ENCODE peak calls at places on chromosomes 12 and 14, in six cellular contexts. N is fibroblast of pulmonary artery, Z is uterus, K is A549, O is tibial artery, Y is cardiac fibroblast. E is an unnamed sample.

GRCh38 chr12:116662612-116663144 is 75.2 kb downstream of the SPRING1 start:
- DNase-seq in Y (no peak), K (no peak), Z (no peak), O (no peak), N (no peak), E (no peak)

GRCh38 chr12:45914090-45914489 is 76.3 kb downstream of the SCAF11 start:
- DNase-seq in K (no peak), Z (no peak), Y (peak; percentile 77), N (peak; percentile 48), O (no peak), E (peak; percentile 18)

GRCh38 chr12:101634724-101635123 is 40.0 kb downstream of the MYBPC1 start:
- DNase-seq in Z (no peak), Y (no peak), N (no peak), O (no peak), K (no peak), E (no peak)

GRCh38 chr12:1936406-1937320 is 18.2 kb upstream of the CACNA2D4 start:
- DNase-seq in O (peak; percentile 63), N (peak; percentile 58), K (peak; percentile 13), Z (peak; percentile 60), Y (peak; percentile 50), E (peak; percentile 40)

GRCh38 chr14:41925409-41925808 is 318.7 kb downstream of the LRFN5 start:
- DNase-seq in N (peak; percentile 59), O (no peak), Y (peak; percentile 8), Z (no peak), K (no peak), E (peak; percentile 5)

GRCh38 chr14:22070119-22070982 is 396.7 kb upstream of the OR4E1 start:
- DNase-seq in Y (no peak), O (no peak), K (no peak), Z (no peak), N (peak; percentile 4), E (no peak)

GRCh38 chr12:14928946-14929345 is 9.4 kb downstream of the ERP27 start:
- DNase-seq in Z (no peak), K (no peak), Y (no peak), N (peak; percentile 41), O (no peak), E (no peak)

GRCh38 chr12:109020750-109021380 is at the start of gene SVOP:
- DNase-seq in Z (peak; percentile 54), K (peak; percentile 71), N (peak; percentile 85), Y (peak; percentile 78), O (peak; percentile 37), E (peak; percentile 68)

GRCh38 chr12:91562476-91562875 is 379.9 kb upstream of the DCN start:
- DNase-seq in Z (no peak), K (no peak), N (no peak), Y (no peak), O (no peak), E (no peak)

GRCh38 chr12:25186788-25187397 is 8.1 kb downstream of the DNAI7 start:
- DNase-seq in O (no peak), K (no peak), Z (no peak), N (no peak), Y (no peak), E (peak; percentile 78)

GRCh38 chr14:73426877-73427276 is 31.5 kb downstream of the NUMB start:
- DNase-seq in K (no peak), O (no peak), N (peak; percentile 50), Z (no peak), Y (peak; percentile 73), E (peak; percentile 8)

GRCh38 chr12:104295954-104296353 is 7.6 kb upstream of the EID3 start:
- DNase-seq in Z (no peak), K (no peak), O (no peak), N (no peak), Y (no peak), E (no peak)

GRCh38 chr12:122423258-122424165 is 1.0 kb upstream of the CLIP1 start:
- DNase-seq in N (peak; percentile 53), Y (peak; percentile 45), Z (no peak), K (no peak), O (no peak), E (no peak)

GRCh38 chr12:40055227-40055579 is 50.7 kb downstream of the SLC2A13 start:
- DNase-seq in O (no peak), Z (no peak), N (peak; percentile 16), K (no peak), Y (peak; percentile 17), E (no peak)

DNA sequence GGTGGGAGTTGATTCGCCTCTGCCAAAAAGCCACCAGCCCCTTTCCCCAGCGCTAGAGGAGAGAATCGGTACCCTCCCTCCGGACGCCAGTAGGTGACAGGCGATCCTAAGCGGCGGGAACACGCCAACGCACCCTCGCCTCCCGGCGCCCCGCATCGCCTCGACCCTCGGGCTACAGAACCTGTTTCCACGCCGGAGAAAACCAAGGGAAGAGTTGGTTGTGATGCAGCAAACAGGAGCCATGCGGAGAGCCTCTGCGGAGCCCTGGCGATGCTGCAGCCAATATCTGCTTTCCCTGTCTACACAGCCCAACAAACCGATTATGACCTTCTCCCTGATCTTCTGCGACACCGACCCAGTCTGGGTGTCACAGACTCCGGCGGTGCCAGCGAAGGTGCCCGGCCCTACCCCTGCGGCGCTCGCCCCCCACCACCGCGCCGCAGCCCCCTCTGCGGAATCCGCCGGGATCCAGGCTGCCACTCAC is 523 bp downstream of the PRICKLE1 start:
- DNase-seq in K (peak; percentile 41), N (peak; percentile 38), Z (peak; percentile 45), O (peak; percentile 29), Y (peak; percentile 41), E (no peak)
- TF ChIP-seq CTCF in K (peak; percentile 50), N (peak; percentile 53), Z (peak; percentile 27), O (peak; percentile 41), Y (peak; percentile 51), E (peak; percentile 63)

GRCh38 chr14:36506732-36507614 is 13.1 kb downstream of the NKX2-1 start:
- DNase-seq in O (no peak), Y (no peak), N (no peak), K (no peak), Z (no peak), E (no peak)

GRCh38 chr14:36510078-36510799 is 9.8 kb downstream of the NKX2-1 start:
- DNase-seq in Z (no peak), Y (no peak), N (no peak), K (no peak), O (no peak), E (no peak)

GRCh38 chr14:36507847-36508417 is 12.1 kb downstream of the NKX2-1 start:
- DNase-seq in Y (no peak), Z (no peak), O (no peak), N (no peak), K (no peak), E (no peak)

GRCh38 chr14:36509056-36509917 is 10.7 kb downstream of the NKX2-1 start:
- DNase-seq in K (no peak), Y (no peak), O (no peak), N (no peak), Z (no peak), E (no peak)

DNA sequence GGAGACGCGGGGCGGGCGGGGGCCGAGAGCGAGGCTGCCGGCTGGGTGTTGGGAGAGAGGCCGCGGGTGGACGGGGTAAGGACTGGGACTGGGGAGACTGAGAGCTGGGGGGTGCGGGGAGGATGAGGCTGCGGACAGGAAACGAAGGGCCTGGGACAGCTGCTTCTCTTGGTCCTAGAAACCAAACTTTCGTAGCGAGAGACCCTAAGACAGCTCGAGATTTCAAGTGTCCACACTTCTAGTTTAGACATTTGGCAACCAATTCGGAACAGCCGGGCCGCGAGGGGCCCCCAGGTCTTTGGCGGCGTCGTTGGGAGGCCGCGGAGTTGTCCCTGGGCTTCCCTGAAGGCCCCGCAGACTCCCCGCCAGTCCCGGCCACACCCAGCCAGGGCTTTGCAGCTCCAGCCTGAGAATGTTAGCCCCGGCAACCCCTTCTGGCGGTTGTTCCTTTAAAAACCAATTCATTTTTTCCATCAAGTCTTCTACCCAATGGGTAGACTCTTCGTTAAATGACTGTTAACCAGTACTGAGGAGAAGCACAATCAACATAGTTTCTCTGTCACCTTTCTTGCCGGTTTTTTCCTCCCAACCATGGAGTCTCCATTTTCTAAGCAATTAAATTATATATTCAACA is 11.5 kb downstream of the NKX2-1 start:
- DNase-seq in O (no peak), Z (no peak), K (no peak), Y (no peak), N (no peak), E (no peak)
- H3K4me3 ChIP-seq in O (no peak overlapping the region), Z (no peak overlapping the region), K (no peak overlapping the region), Y (no peak overlapping the region), N (no peak overlapping the region), E (no peak overlapping the region)

DNA sequence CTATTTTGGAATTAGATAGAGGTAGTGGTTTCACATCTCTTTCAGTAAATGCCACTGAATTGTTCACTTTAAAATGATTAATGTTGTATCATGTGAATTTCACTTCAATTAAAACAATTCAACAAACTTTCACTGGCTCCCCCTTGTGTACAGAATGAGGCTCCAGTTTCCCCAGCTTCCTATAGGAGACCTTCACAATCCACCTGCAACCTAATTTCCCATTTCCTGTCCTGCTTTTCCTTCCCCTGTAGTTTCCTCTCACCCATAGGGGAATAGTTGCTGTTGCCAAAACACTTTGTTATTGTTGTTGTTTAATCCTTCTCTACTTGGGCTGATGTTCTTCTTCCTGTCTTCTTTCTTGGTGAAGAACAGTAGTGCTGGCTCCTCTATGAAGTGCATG is 59.8 kb downstream of the NPAS3 start:
- DNase-seq in O (no peak), K (no peak), N (peak; percentile 48), Y (peak; percentile 57), Z (no peak), E (no peak)
- TF ChIP-seq CTCF in O (peak; percentile 40), K (peak; percentile 7), N (peak; percentile 66), Y (peak; percentile 69), Z (peak; percentile 19), E (peak; percentile 62)

GRCh38 chr12:125824276-125824675 is 759.0 kb downstream of the AACS start:
- DNase-seq in Y (no peak), K (no peak), N (no peak), Z (no peak), O (no peak), E (no peak)
- H3K4me3 ChIP-seq in Y (no peak overlapping the region), K (no peak overlapping the region), N (no peak overlapping the region), Z (no peak overlapping the region), O (no peak overlapping the region), E (no peak overlapping the region)

DNA sequence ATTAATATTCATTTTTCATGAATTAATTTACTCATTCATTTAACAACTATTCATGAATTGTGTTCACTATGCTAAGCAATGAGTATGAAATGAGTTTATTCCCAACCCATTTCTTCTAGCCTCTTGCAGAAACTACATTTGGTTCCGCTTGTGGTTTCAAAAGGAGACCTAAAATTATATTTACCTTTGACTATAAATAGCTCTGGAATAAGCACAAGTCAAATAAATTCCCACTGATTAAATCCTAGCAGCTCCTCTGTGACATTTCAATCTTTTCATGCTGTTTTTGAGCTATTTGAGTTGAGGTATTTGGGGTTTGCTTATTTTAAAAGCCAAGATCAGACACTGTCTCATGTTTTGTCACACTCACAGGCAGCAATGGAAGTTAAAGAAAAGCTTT is 46.9 kb downstream of the DUSP6 start:
- DNase-seq in K (no peak), O (no peak), Z (no peak), N (no peak), Y (no peak), E (no peak)
- TF ChIP-seq CTCF in K (no peak), O (no peak), Z (no peak), N (no peak), Y (no peak), E (no peak)

GRCh38 chr14:74963705-74964271 is 8.4 kb upstream of the PGF start:
- DNase-seq in N (peak; percentile 70), Y (peak; percentile 71), O (no peak), K (no peak), Z (no peak), E (no peak)
- H3K4me3 ChIP-seq in N (no peak overlapping the region), Y (no peak overlapping the region), O (no peak overlapping the region), K (no peak overlapping the region), Z (no peak overlapping the region), E (no peak overlapping the region)

GRCh38 chr12:93537769-93538168 is 34.7 kb upstream of the SOCS2 start:
- DNase-seq in N (no peak), Y (no peak), O (no peak), K (no peak), Z (no peak), E (no peak)
- TF ChIP-seq CTCF in N (peak; percentile 3), Y (no peak), O (no peak), K (no peak), Z (no peak), E (no peak)